ENCODE peak calls at places on chromosomes 5 and 9, in four cellular contexts. U is AG08395; F is sigmoid colon; Q is stimulated activated CD8-positive, alpha-beta memory T cell treated with anti-CD3 and anti-CD28 coated beads, Interleukin-12 subunit alpha, Interleukin-12 subunit beta, amount 100 ng/mL, for 4 hours. K is an unnamed sample.

GRCh38 chr5:102627311-102627710 is 127.8 kb upstream of the PAM start:
- DNase-seq in U (peak; percentile 35), F (no peak), Q (no peak), K (no peak)

GRCh38 chr5:10519729-10520128 is 44.1 kb upstream of the ANKRD33B start:
- DNase-seq in U (no peak), F (peak; percentile 13), Q (no peak), K (no peak)

GRCh38 chr5:93585753-93586385 is 2.8 kb downstream of the NR2F1 start:
- DNase-seq in U (no peak), F (peak; percentile 68), Q (no peak), K (no peak)

GRCh38 chr5:136054133-136054996 is 25.6 kb downstream of the TGFBI start:
- DNase-seq in U (peak; percentile 25), F (no peak), Q (no peak), K (no peak)

GRCh38 chr5:57302164-57302563 is 128.3 kb downstream of the GPBP1 start:
- DNase-seq in U (no peak), F (no peak), Q (no peak), K (no peak)

GRCh38 chr5:158727108-158727507 is 372.6 kb downstream of the EBF1 start:
- DNase-seq in U (no peak), F (no peak), Q (no peak), K (no peak)

GRCh38 chr9:134630861-134631260 is 10.7 kb upstream of the COL5A1 start:
- DNase-seq in U (no peak), F (peak; percentile 33), Q (no peak), K (no peak)

GRCh38 chr9:106866243-106866642 is 3.3 kb downstream of the ZNF462 start:
- DNase-seq in U (no peak), F (no peak), Q (no peak), K (no peak)

GRCh38 chr5:74289238-74289637 is 351.3 kb downstream of the ENC1 start:
- DNase-seq in U (no peak), F (no peak), Q (no peak), K (no peak)

GRCh38 chr5:5421149-5421960 is 1.1 kb upstream of the ICE1 start:
- DNase-seq in U (peak; percentile 15), F (no peak), Q (no peak), K (no peak)

GRCh38 chr5:132386644-132387286 is 17.3 kb downstream of the SLC22A5 start:
- DNase-seq in U (peak; percentile 79), F (peak; percentile 92), Q (peak; percentile 52), K (no peak)

GRCh38 chr9:137453643-137454081 is 5.5 kb downstream of the NSMF start:
- DNase-seq in U (peak; percentile 79), F (peak; percentile 93), Q (peak; percentile 33), K (no peak)

GRCh38 chr5:95530441-95530840 is 24.3 kb downstream of the SKIC3 start:
- DNase-seq in U (peak; percentile 73), F (no peak), Q (no peak), K (peak; percentile 46)

GRCh38 chr9:133703571-133704399 is 34.4 kb downstream of the SARDH start:
- DNase-seq in U (no peak), F (peak; percentile 56), Q (no peak), K (no peak)

GRCh38 chr9:121930970-121931369 is 162.1 kb downstream of the TTLL11 start:
- DNase-seq in U (no peak), F (no peak), Q (no peak), K (no peak)

GRCh38 chr9:101093620-101094019 is 65.1 kb downstream of the PLPPR1 start:
- DNase-seq in U (no peak), F (no peak), Q (no peak), K (no peak)

GRCh38 chr5:122392844-122393243 is 80.8 kb downstream of the SNCAIP start:
- DNase-seq in U (no peak), F (no peak), Q (no peak), K (peak; percentile 25)

GRCh38 chr9:129182625-129183494 is 4.8 kb upstream of the IER5L start:
- DNase-seq in U (peak; percentile 31), F (no peak), Q (no peak), K (no peak)

GRCh38 chr5:66174338-66174737 is 30.2 kb downstream of the SREK1 start:
- DNase-seq in U (peak; percentile 17), F (no peak), Q (no peak), K (no peak)

K was measured in GM04503.